ENCODE peak calls at places on chromosome 16, in four cellular contexts. V, J, Z and B are unnamed samples.

GRCh38 chr16:79079656-79080420 is 520.7 kb downstream of the MAF start:
- DNase-seq in V (no peak), J (no peak), Z (no peak), B (no peak)

GRCh38 chr16:19559242-19559910 is 3.9 kb downstream of the VPS35L start:
- DNase-seq in V (no peak), J (peak), Z (no peak), B (peak)

GRCh38 chr16:2811703-2812471 is 5.2 kb upstream of the PRSS21 start:
- DNase-seq in V (peak), J (no peak), Z (no peak), B (peak)

GRCh38 chr16:85717393-85718152 is 28.8 kb upstream of the GINS2 start:
- DNase-seq in V (peak), J (peak), Z (no peak), B (no peak)

GRCh38 chr16:50025544-50025931 is 513 bp downstream of the CNEP1R1 start:
- DNase-seq in V (no peak), J (no peak), Z (no peak), B (no peak)

GRCh38 chr16:25464058-25464457 is 206.4 kb upstream of the ZKSCAN2 start:
- DNase-seq in V (no peak), J (no peak), Z (no peak), B (no peak)

GRCh38 chr16:53952215-53953208 is 248.6 kb downstream of the FTO start:
- DNase-seq in V (no peak), J (no peak), Z (no peak), B (no peak)

GRCh38 chr16:48538746-48539484 is 71.1 kb downstream of the N4BP1 start:
- DNase-seq in V (no peak), J (no peak), Z (no peak), B (no peak)

GRCh38 chr16:85327731-85328664 is 215.7 kb upstream of the CIBAR2 start:
- DNase-seq in V (peak), J (no peak), Z (no peak), B (no peak)

GRCh38 chr16:50311891-50312501 is 45.6 kb downstream of the ADCY7 start:
- DNase-seq in V (peak), J (no peak), Z (no peak), B (no peak)

GRCh38 chr16:79451196-79451816 is 149.2 kb downstream of the MAF start:
- DNase-seq in V (no peak), J (no peak), Z (no peak), B (no peak)

GRCh38 chr16:54106078-54106477 is 180.5 kb downstream of the IRX3 start:
- DNase-seq in V (no peak), J (no peak), Z (no peak), B (no peak)

GRCh38 chr16:67277294-67277998 is 1.9 kb upstream of the PLEKHG4 start:
- DNase-seq in V (no peak), J (peak), Z (no peak), B (peak)

GRCh38 chr16:9135797-9136196 is 44.4 kb downstream of the HAPSTR1 start:
- DNase-seq in V (peak), J (no peak), Z (no peak), B (no peak)

GRCh38 chr16:999677-1000076 is 18.1 kb downstream of the SOX8 start:
- DNase-seq in V (no peak), J (no peak), Z (no peak), B (no peak)
- H3K4me3 ChIP-seq in V (no peak), J (no peak), Z (no peak), B (no peak)

GRCh38 chr16:68382296-68382718 is 66.0 kb downstream of the SMPD3 start:
- DNase-seq in V (no peak), J (no peak), Z (no peak), B (no peak)
- TF ChIP-seq CTCF in V (peak), J (no peak), Z (no peak), B (peak)

GRCh38 chr16:31331807-31332301 is 23.1 kb upstream of the ITGAX start:
- DNase-seq in V (no peak), J (no peak), Z (no peak), B (no peak)
- H3K4me3 ChIP-seq in V (no peak), J (no peak), Z (no peak), B (no peak)

GRCh38 chr16:56643080-56643778 is 4.8 kb downstream of the MT1A start:
- DNase-seq in V (peak), J (peak), Z (no peak), B (peak)
- TF ChIP-seq CTCF in V (peak), J (peak), Z (peak), B (peak)

DNA sequence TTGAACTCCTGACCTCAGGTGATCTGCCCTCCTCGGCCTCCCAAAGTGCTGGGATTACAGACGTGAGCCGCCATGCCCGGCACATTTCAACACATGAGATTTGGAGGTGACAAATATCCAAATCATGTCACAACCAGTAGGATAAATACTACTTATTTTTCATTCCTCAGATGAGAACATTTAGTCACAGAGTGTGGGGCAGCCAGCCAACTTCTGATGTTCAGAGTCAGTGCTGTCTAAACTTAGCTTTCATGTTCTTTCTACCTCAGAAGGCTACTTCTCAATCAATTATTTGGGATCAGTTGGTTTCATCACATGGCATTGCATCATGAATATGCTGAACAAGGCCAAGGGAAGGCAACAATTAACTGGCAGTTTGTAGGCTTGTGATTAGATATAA is 134.5 kb downstream of the CDH13 start:
- DNase-seq in V (no peak), J (peak), Z (no peak), B (no peak)
- H3K4me3 ChIP-seq in V (no peak), J (no peak), Z (no peak), B (no peak)